ENCODE peak calls at places on chromosomes 11 and 22, in ten cellular contexts. Y is dorsolateral prefrontal cortex, K is left ventricle myocardium inferior, W is sigmoid colon, A is fibroblast of lung, E is heart right ventricle, R is ovary, B is fibroblast of mammary gland, J is cardiac muscle cell, D is cardiac fibroblast. T is an unnamed sample.

GRCh38 chr11:116980136-116980793 is 118.0 kb downstream of the SIK3 start:
- DNase-seq in Y (no peak), K (no peak), W (no peak), A (no peak), E (no peak), R (no peak), B (no peak), J (no peak), D (no peak), T (no peak)

GRCh38 chr11:76606102-76606793 is 64.3 kb downstream of the LRRC32 start:
- DNase-seq in Y (no peak), K (peak), W (no peak), A (no peak), E (peak), R (peak), B (peak), J (peak), D (peak), T (no peak)

GRCh38 chr11:84558085-84558905 is 1068.8 kb downstream of the DLG2 start:
- DNase-seq in Y (no peak), K (no peak), W (no peak), A (peak), E (no peak), R (peak), B (peak), J (peak), D (peak), T (no peak)

GRCh38 chr11:96474263-96474662 is 84.5 kb downstream of the JRKL start:
- DNase-seq in Y (no peak), K (no peak), W (no peak), A (no peak), E (no peak), R (no peak), B (no peak), J (no peak), D (no peak), T (no peak)

GRCh38 chr22:32602154-32602553 is 127.5 kb downstream of the FBXO7 start:
- DNase-seq in Y (no peak), K (no peak), W (no peak), A (no peak), E (no peak), R (no peak), B (no peak), J (no peak), D (no peak), T (no peak)

GRCh38 chr22:36853407-36854099 is 7.3 kb upstream of the NCF4 start:
- DNase-seq in Y (no peak), K (peak), W (no peak), A (peak), E (peak), R (no peak), B (peak), J (peak), D (peak), T (no peak)

GRCh38 chr11:75780888-75781287 is 12.3 kb downstream of the DGAT2 start:
- DNase-seq in Y (no peak), K (no peak), W (no peak), A (no peak), E (no peak), R (no peak), B (no peak), J (no peak), D (no peak), T (no peak)

GRCh38 chr22:36374603-36375024 is 13.2 kb downstream of the MYH9 start:
- DNase-seq in Y (no peak), K (no peak), W (no peak), A (no peak), E (no peak), R (no peak), B (peak), J (peak), D (no peak), T (peak)

GRCh38 chr11:86013718-86014117 is 55.2 kb downstream of the PICALM start:
- DNase-seq in Y (no peak), K (no peak), W (no peak), A (no peak), E (no peak), R (no peak), B (no peak), J (peak), D (no peak), T (no peak)

GRCh38 chr11:61162092-61162935 is 1.1 kb upstream of the VPS37C start:
- DNase-seq in Y (no peak), K (no peak), W (peak), A (peak), E (no peak), R (no peak), B (peak), J (peak), D (peak), T (no peak)

GRCh38 chr11:119323532-119324033 is 6.7 kb upstream of the MCAM start:
- DNase-seq in Y (peak), K (peak), W (peak), A (peak), E (no peak), R (peak), B (peak), J (peak), D (peak), T (no peak)

GRCh38 chr22:17938484-17938924 is 85.9 kb downstream of the MICAL3 start:
- DNase-seq in Y (no peak), K (no peak), W (peak), A (peak), E (no peak), R (peak), B (peak), J (peak), D (peak), T (no peak)

GRCh38 chr11:115682901-115683300 is 178.7 kb upstream of the CADM1 start:
- DNase-seq in Y (no peak), K (no peak), W (no peak), A (no peak), E (no peak), R (no peak), B (no peak), J (no peak), D (no peak), T (no peak)

GRCh38 chr22:50694766-50695420 is 22.3 kb downstream of the SHANK3 start:
- DNase-seq in Y (peak), K (peak), W (peak), A (no peak), E (peak), R (peak), B (no peak), J (no peak), D (no peak), T (no peak)

GRCh38 chr22:35549338-35549737 is 8.7 kb downstream of the RASD2 start:
- DNase-seq in Y (peak), K (peak), W (no peak), A (no peak), E (peak), R (peak), B (no peak), J (no peak), D (peak), T (no peak)

GRCh38 chr11:129148487-129148886 is 43.6 kb downstream of the ARHGAP32 start:
- DNase-seq in Y (no peak), K (no peak), W (no peak), A (no peak), E (no peak), R (no peak), B (no peak), J (no peak), D (no peak), T (no peak)

GRCh38 chr22:41264408-41264941 is 21.5 kb downstream of the RANGAP1 start:
- DNase-seq in Y (peak), K (no peak), W (no peak), A (no peak), E (no peak), R (no peak), B (no peak), J (no peak), D (no peak), T (no peak)

GRCh38 chr11:6234314-6235031 is at the start of gene FHIP1B:
- DNase-seq in Y (peak), K (peak), W (peak), A (peak), E (peak), R (peak), B (peak), J (peak), D (peak), T (peak)

GRCh38 chr11:42840856-42841255 is 470.9 kb upstream of the API5 start:
- DNase-seq in Y (no peak), K (no peak), W (no peak), A (no peak), E (no peak), R (no peak), B (no peak), J (no peak), D (no peak), T (no peak)

GRCh38 chr22:32037236-32037635 is 5.8 kb upstream of the SLC5A1 start:
- DNase-seq in Y (no peak), K (no peak), W (no peak), A (no peak), E (no peak), R (no peak), B (no peak), J (no peak), D (no peak), T (no peak)

GRCh38 chr11:114596175-114596919 is 761 bp upstream of the NXPE4 start:
- DNase-seq in Y (no peak), K (no peak), W (no peak), A (no peak), E (no peak), R (no peak), B (no peak), J (no peak), D (no peak), T (no peak)

GRCh38 chr11:54558407-54558806 is 45.4 kb downstream of the OR4C46 start:
- DNase-seq in Y (no peak), K (no peak), W (no peak), A (peak), E (no peak), R (no peak), B (no peak), J (no peak), D (no peak), T (no peak)

GRCh38 chr22:23119492-23120414 is 22.0 kb downstream of the RSPH14 start:
- DNase-seq in Y (no peak), K (no peak), W (no peak), A (no peak), E (no peak), R (no peak), B (no peak), J (no peak), D (no peak), T (no peak)

GRCh38 chr11:18243783-18244362 is 4.6 kb downstream of the SAA2 start:
- DNase-seq in Y (no peak), K (no peak), W (no peak), A (peak), E (no peak), R (peak), B (peak), J (peak), D (peak), T (peak)

GRCh38 chr11:31366795-31367194 is 2.7 kb downstream of the DCDC1 start:
- DNase-seq in Y (no peak), K (no peak), W (no peak), A (no peak), E (no peak), R (no peak), B (no peak), J (no peak), D (no peak), T (no peak)

GRCh38 chr11:94563176-94563847 is 3.9 kb upstream of the PIWIL4 start:
- DNase-seq in Y (no peak), K (no peak), W (no peak), A (peak), E (no peak), R (no peak), B (peak), J (peak), D (peak), T (no peak)

GRCh38 chr11:18347471-18348125 is 25.2 kb downstream of the GTF2H1 start:
- DNase-seq in Y (no peak), K (no peak), W (no peak), A (peak), E (no peak), R (no peak), B (peak), J (no peak), D (no peak), T (no peak)

GRCh38 chr22:48456449-48456848 is 1371.2 kb downstream of the BRD1 start:
- DNase-seq in Y (no peak), K (no peak), W (no peak), A (no peak), E (no peak), R (no peak), B (no peak), J (no peak), D (no peak), T (no peak)

GRCh38 chr11:125123947-125124633 is 12.7 kb upstream of the TMEM218 start:
- DNase-seq in Y (no peak), K (peak), W (no peak), A (peak), E (peak), R (peak), B (peak), J (peak), D (peak), T (no peak)

GRCh38 chr11:18775492-18776292 is 15.9 kb downstream of the PTPN5 start:
- DNase-seq in Y (no peak), K (peak), W (no peak), A (peak), E (peak), R (no peak), B (peak), J (peak), D (peak), T (no peak)

GRCh38 chr11:126586303-126586627 is 230.8 kb downstream of the ST3GAL4 start:
- DNase-seq in Y (no peak), K (no peak), W (no peak), A (no peak), E (no peak), R (no peak), B (no peak), J (no peak), D (no peak), T (no peak)

GRCh38 chr22:37043828-37044538 is 7.6 kb upstream of the KCTD17 start:
- DNase-seq in Y (no peak), K (peak), W (no peak), A (peak), E (peak), R (peak), B (peak), J (peak), D (peak), T (no peak)

GRCh38 chr22:31893460-31893859 is 50.9 kb upstream of the YWHAH start:
- DNase-seq in Y (peak), K (no peak), W (no peak), A (no peak), E (no peak), R (no peak), B (no peak), J (peak), D (no peak), T (no peak)

GRCh38 chr22:22037740-22038139 is 55.2 kb upstream of the TOP3B start:
- DNase-seq in Y (no peak), K (no peak), W (no peak), A (peak), E (no peak), R (no peak), B (peak), J (peak), D (peak), T (no peak)

GRCh38 chr11:119315139-119316016 is 1.6 kb downstream of the MCAM start:
- DNase-seq in Y (no peak), K (peak), W (peak), A (no peak), E (peak), R (no peak), B (no peak), J (no peak), D (no peak), T (peak)

GRCh38 chr11:1327064-1327460 is 17.6 kb upstream of the TOLLIP start:
- DNase-seq in Y (no peak), K (no peak), W (peak), A (peak), E (no peak), R (peak), B (no peak), J (no peak), D (peak), T (no peak)
- H3K4me3 ChIP-seq in Y (no peak), K (no peak), W (no peak), A (no peak), E (no peak), R (no peak), B (no peak), J (no peak), D (no peak), T (no peak)

GRCh38 chr22:44325718-44326548 is 13.2 kb upstream of the SHISAL1 start:
- DNase-seq in Y (no peak), K (no peak), W (no peak), A (peak), E (no peak), R (no peak), B (peak), J (peak), D (peak), T (no peak)
- TF ChIP-seq CTCF in Y (no peak), K (peak), W (no peak), A (peak), E (no peak), R (no peak), B (peak), J (peak), D (peak), T (peak)

GRCh38 chr11:121892863-121893262 is 223.2 kb downstream of the BLID start:
- DNase-seq in Y (no peak), K (no peak), W (no peak), A (peak), E (no peak), R (no peak), B (peak), J (peak), D (peak), T (no peak)

GRCh38 chr11:121891134-121891533 is 224.9 kb downstream of the BLID start:
- DNase-seq in Y (no peak), K (no peak), W (no peak), A (no peak), E (no peak), R (no peak), B (no peak), J (no peak), D (no peak), T (no peak)

GRCh38 chr11:121889931-121890330 is 226.1 kb downstream of the BLID start:
- DNase-seq in Y (no peak), K (no peak), W (no peak), A (peak), E (no peak), R (no peak), B (peak), J (peak), D (peak), T (no peak)

GRCh38 chr11:121890377-121890776 is 225.6 kb downstream of the BLID start:
- DNase-seq in Y (no peak), K (no peak), W (no peak), A (peak), E (no peak), R (no peak), B (peak), J (peak), D (peak), T (no peak)

GRCh38 chr11:121892131-121892681 is 223.8 kb downstream of the BLID start:
- DNase-seq in Y (no peak), K (peak), W (no peak), A (peak), E (peak), R (no peak), B (peak), J (peak), D (peak), T (no peak)
- H3K4me3 ChIP-seq in Y (no peak), K (no peak), W (no peak), A (no peak), E (no peak), R (no peak), B (no peak), J (no peak), D (no peak), T (no peak)

DNA sequence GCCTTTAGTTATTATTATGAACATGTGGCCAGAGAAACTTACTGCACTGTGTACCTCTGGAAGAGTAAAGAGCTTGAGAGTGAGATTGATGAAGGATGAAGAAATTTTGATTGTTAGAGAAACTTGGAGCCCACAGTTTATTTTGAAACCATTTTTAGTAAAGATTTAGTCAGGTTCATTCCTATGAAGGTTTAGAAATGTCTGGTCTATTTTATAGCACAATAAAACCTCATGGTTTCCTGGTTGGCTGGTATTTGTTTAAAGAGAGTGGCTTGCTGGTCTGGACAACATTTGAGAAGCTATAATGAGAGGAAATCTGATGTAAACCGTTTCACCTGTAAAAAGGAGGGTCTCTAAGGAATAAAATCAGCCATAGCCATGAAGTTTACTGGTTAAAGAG is 8.8 kb upstream of the PDE3B start:
- DNase-seq in Y (no peak), K (no peak), W (no peak), A (no peak), E (no peak), R (no peak), B (no peak), J (no peak), D (no peak), T (no peak)
- TF ChIP-seq CTCF in Y (no peak), K (no peak), W (no peak), A (no peak), E (no peak), R (no peak), B (no peak), J (no peak), D (no peak), T (no peak)

GRCh38 chr11:67584881-67585873 is 1.6 kb downstream of the GSTP1 start:
- DNase-seq in Y (no peak), K (no peak), W (no peak), A (no peak), E (no peak), R (no peak), B (no peak), J (no peak), D (no peak), T (no peak)
- H3K4me3 ChIP-seq in Y (no peak), K (peak), W (peak), A (peak), E (peak), R (peak), B (peak), J (peak), D (peak), T (peak)

DNA sequence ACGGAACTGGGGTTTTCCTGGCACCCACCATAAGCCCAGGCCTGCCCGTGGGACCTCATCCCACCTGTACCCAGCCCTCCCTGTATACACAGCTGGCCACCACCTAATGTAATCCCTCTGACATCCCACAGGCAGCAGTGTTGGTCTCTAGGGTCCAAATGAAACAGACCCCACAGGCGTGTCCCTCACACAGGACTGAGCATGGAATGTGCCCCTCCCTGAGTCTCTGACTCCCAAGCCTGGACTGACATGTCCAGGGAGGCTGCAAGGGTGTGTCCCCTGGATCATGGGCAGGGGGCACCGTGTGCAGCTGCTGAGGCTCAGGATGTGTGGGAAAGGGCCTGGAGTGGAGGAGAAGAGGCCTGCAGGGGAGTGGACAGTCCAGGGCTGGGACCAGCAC is 50.6 kb upstream of the PPARA start:
- DNase-seq in Y (no peak), K (no peak), W (no peak), A (no peak), E (no peak), R (no peak), B (no peak), J (no peak), D (no peak), T (no peak)
- TF ChIP-seq CTCF in Y (no peak), K (no peak), W (no peak), A (no peak), E (no peak), R (no peak), B (no peak), J (no peak), D (no peak), T (no peak)

GRCh38 chr22:29314537-29315285 is 786 bp downstream of the RASL10A start:
- DNase-seq in Y (no peak), K (no peak), W (no peak), A (no peak), E (no peak), R (no peak), B (no peak), J (no peak), D (no peak), T (no peak)
- H3K4me3 ChIP-seq in Y (peak), K (peak), W (peak), A (no peak), E (peak), R (no peak), B (no peak), J (peak), D (no peak), T (peak)

T was measured in ascending aorta.